ENCODE peak calls at places on chromosomes 5 and 9, in eight cellular contexts. F, H, O, U, K, L, M and C are unnamed samples.
A peak's percentile ranks its signal among the peaks of the same experiment; 100 is the strongest.

GRCh38 chr5:112548246-112548982 is 129.3 kb upstream of the EPB41L4A start:
- DNase-seq in F (no peak), H (peak; percentile 83), O (no peak), U (no peak), K (peak; percentile 25), L (no peak), M (no peak), C (no peak)

GRCh38 chr9:14670718-14671117 is 22.5 kb downstream of the ZDHHC21 start:
- DNase-seq in F (no peak), H (peak; percentile 55), O (no peak), U (no peak), K (no peak), L (no peak), M (no peak), C (no peak)

GRCh38 chr5:164202338-164202737 is 696.9 kb downstream of the MAT2B start:
- DNase-seq in F (no peak), H (peak; percentile 64), O (no peak), U (no peak), K (no peak), L (no peak), M (no peak), C (no peak)

GRCh38 chr5:39767906-39768305 is 343.1 kb upstream of the DAB2 start:
- DNase-seq in F (no peak), H (no peak), O (no peak), U (no peak), K (no peak), L (no peak), M (no peak), C (no peak)

GRCh38 chr5:154356256-154356655 is 89.5 kb upstream of the SAP30L start:
- DNase-seq in F (no peak), H (peak; percentile 51), O (no peak), U (no peak), K (peak; percentile 31), L (no peak), M (no peak), C (no peak)

GRCh38 chr5:143641549-143641955 is 170.4 kb upstream of the HMHB1 start:
- DNase-seq in F (no peak), H (peak; percentile 82), O (no peak), U (no peak), K (peak; percentile 44), L (no peak), M (no peak), C (no peak)

GRCh38 chr5:169258372-169259000 is 42.5 kb downstream of the SLIT3 start:
- DNase-seq in F (no peak), H (no peak), O (no peak), U (no peak), K (peak; percentile 97), L (no peak), M (no peak), C (no peak)

GRCh38 chr5:153542536-153542935 is 52.1 kb downstream of the GRIA1 start:
- DNase-seq in F (no peak), H (peak; percentile 55), O (no peak), U (no peak), K (no peak), L (no peak), M (no peak), C (no peak)

GRCh38 chr9:135329571-135330306 is 149.8 kb upstream of the PPP1R26 start:
- DNase-seq in F (peak; percentile 77), H (no peak), O (no peak), U (peak; percentile 44), K (no peak), L (no peak), M (no peak), C (peak; percentile 15)

GRCh38 chr9:95772320-95773060 is 103.0 kb upstream of the ERCC6L2 start:
- DNase-seq in F (no peak), H (peak; percentile 65), O (no peak), U (peak; percentile 75), K (peak; percentile 35), L (no peak), M (no peak), C (peak; percentile 29)

GRCh38 chr9:112489039-112489546 is 2.5 kb downstream of the KIAA1958 start:
- DNase-seq in F (no peak), H (no peak), O (no peak), U (no peak), K (no peak), L (no peak), M (no peak), C (no peak)

GRCh38 chr5:66742896-66743247 is 146.7 kb downstream of the MAST4 start:
- DNase-seq in F (no peak), H (no peak), O (no peak), U (no peak), K (no peak), L (no peak), M (no peak), C (no peak)